ENCODE peak calls at places on chromosomes 3 and 15, in eight cellular contexts. One of them, this sample, is unnamed.

GRCh38 chr3:25448750-25449684 is 21.0 kb downstream of the RARB start:
- DNase-seq in lower leg skin: peak
- DNase-seq in Peyer's patch: peak
- DNase-seq in H1: no peak
- DNase-seq in heart left ventricle: peak
- DNase-seq in suprapubic skin: peak
- DNase-seq in adrenal gland: peak
- DNase-seq in esophagus squamous epithelium: no peak
- DNase-seq in this sample: no peak

GRCh38 chr15:91279481-91279880 is 179.4 kb downstream of the SV2B start:
- DNase-seq in heart left ventricle: no peak
- DNase-seq in suprapubic skin: no peak
- DNase-seq in H1: no peak
- DNase-seq in Peyer's patch: no peak
- DNase-seq in lower leg skin: no peak
- DNase-seq in adrenal gland: no peak
- DNase-seq in esophagus squamous epithelium: no peak
- DNase-seq in this sample: no peak

GRCh38 chr3:148757238-148757930 is 59.7 kb downstream of the AGTR1 start:
- DNase-seq in Peyer's patch: no peak
- DNase-seq in H1: no peak
- DNase-seq in adrenal gland: no peak
- DNase-seq in lower leg skin: no peak
- DNase-seq in esophagus squamous epithelium: no peak
- DNase-seq in heart left ventricle: no peak
- DNase-seq in suprapubic skin: no peak
- DNase-seq in this sample: no peak

GRCh38 chr3:171461087-171461917 is 1.1 kb upstream of the TNIK start:
- DNase-seq in heart left ventricle: no peak
- DNase-seq in H1: peak
- DNase-seq in Peyer's patch: no peak
- DNase-seq in esophagus squamous epithelium: no peak
- DNase-seq in adrenal gland: peak
- DNase-seq in suprapubic skin: no peak
- DNase-seq in lower leg skin: no peak
- DNase-seq in this sample: no peak

GRCh38 chr3:71724584-71725278 is 471 bp downstream of the EIF4E3 start:
- DNase-seq in lower leg skin: peak
- DNase-seq in suprapubic skin: no peak
- DNase-seq in heart left ventricle: peak
- DNase-seq in H1: peak
- DNase-seq in Peyer's patch: peak
- DNase-seq in adrenal gland: peak
- DNase-seq in esophagus squamous epithelium: no peak
- DNase-seq in this sample: no peak

GRCh38 chr3:184336484-184337230 is 743 bp upstream of the FAM131A start:
- DNase-seq in heart left ventricle: no peak
- DNase-seq in esophagus squamous epithelium: no peak
- DNase-seq in lower leg skin: peak
- DNase-seq in H1: peak
- DNase-seq in suprapubic skin: no peak
- DNase-seq in Peyer's patch: no peak
- DNase-seq in adrenal gland: no peak
- DNase-seq in this sample: no peak

GRCh38 chr3:187370051-187370450 is 1.9 kb downstream of the RTP4 start:
- DNase-seq in H1: no peak
- DNase-seq in Peyer's patch: no peak
- DNase-seq in suprapubic skin: no peak
- DNase-seq in lower leg skin: no peak
- DNase-seq in adrenal gland: no peak
- DNase-seq in esophagus squamous epithelium: no peak
- DNase-seq in heart left ventricle: no peak
- DNase-seq in this sample: no peak

GRCh38 chr15:70514236-70514635 is 249.1 kb downstream of the UACA start:
- DNase-seq in esophagus squamous epithelium: no peak
- DNase-seq in heart left ventricle: no peak
- DNase-seq in lower leg skin: no peak
- DNase-seq in adrenal gland: no peak
- DNase-seq in suprapubic skin: no peak
- DNase-seq in Peyer's patch: no peak
- DNase-seq in H1: no peak
- DNase-seq in this sample: no peak

GRCh38 chr3:41369838-41370237 is 170.5 kb downstream of the CTNNB1 start:
- DNase-seq in esophagus squamous epithelium: no peak
- DNase-seq in H1: no peak
- DNase-seq in Peyer's patch: no peak
- DNase-seq in heart left ventricle: no peak
- DNase-seq in lower leg skin: no peak
- DNase-seq in adrenal gland: no peak
- DNase-seq in suprapubic skin: no peak
- DNase-seq in this sample: no peak

DNA sequence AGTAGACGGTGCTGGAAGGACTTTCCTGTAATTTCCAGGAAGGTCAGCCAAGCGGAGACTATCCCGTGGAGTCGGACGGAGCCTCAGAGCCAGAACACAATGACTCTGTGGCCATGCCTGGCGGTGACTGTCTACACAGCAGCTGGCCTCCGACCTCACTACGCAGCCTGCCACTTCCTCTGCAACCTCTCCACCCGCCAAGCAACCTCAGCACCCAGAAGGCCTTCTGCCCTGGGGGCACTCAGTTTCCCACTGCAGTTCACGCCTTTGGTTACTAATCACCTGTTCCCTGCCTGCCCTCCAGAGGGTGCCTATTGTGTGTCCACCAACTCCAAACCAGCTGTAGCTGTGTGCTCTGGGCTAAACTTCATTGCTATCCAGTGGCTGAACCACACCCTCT is 44.0 kb downstream of the TM2D3 start:
- DNase-seq in adrenal gland: no peak
- DNase-seq in esophagus squamous epithelium: no peak
- DNase-seq in Peyer's patch: no peak
- DNase-seq in heart left ventricle: no peak
- DNase-seq in lower leg skin: no peak
- DNase-seq in H1: no peak
- DNase-seq in suprapubic skin: no peak
- DNase-seq in this sample: no peak
- TF ChIP-seq CTCF in adrenal gland: no peak
- TF ChIP-seq CTCF in esophagus squamous epithelium: no peak
- TF ChIP-seq CTCF in Peyer's patch: no peak
- TF ChIP-seq CTCF in heart left ventricle: no peak
- TF ChIP-seq CTCF in lower leg skin: no peak
- TF ChIP-seq CTCF in H1: peak
- TF ChIP-seq CTCF in suprapubic skin: no peak
- TF ChIP-seq CTCF in this sample: no peak

DNA sequence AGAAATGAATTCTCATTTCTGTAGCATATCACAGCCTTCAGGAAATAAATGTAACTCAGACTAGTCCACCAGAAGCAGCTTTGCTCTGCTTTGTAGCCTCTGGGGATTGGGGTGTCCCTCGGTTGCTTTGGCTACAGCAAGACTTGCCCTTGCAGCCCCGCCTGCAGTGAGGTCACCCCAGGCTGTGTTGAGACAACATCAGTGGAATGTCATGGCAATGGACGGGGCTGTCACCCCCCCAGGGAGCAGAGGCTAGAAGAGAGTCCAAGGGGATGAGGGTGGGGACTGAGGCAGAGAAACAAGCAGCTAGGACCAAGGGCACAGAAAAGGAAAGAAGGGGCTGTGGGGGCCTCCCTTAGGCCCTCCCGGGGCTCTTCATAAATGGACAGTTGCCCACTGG is 854 bp downstream of the CLEC3B start:
- DNase-seq in heart left ventricle: peak
- DNase-seq in Peyer's patch: no peak
- DNase-seq in H1: no peak
- DNase-seq in adrenal gland: peak
- DNase-seq in suprapubic skin: peak
- DNase-seq in esophagus squamous epithelium: no peak
- DNase-seq in lower leg skin: peak
- DNase-seq in this sample: no peak
- TF ChIP-seq POLR2A in heart left ventricle: no peak
- TF ChIP-seq POLR2A in Peyer's patch: no peak
- TF ChIP-seq POLR2A in H1: no peak
- TF ChIP-seq POLR2A in adrenal gland: no peak
- TF ChIP-seq POLR2A in suprapubic skin: no peak
- TF ChIP-seq POLR2A in esophagus squamous epithelium: no peak
- TF ChIP-seq POLR2A in lower leg skin: no peak
- TF ChIP-seq POLR2A in this sample: no peak

GRCh38 chr15:66908503-66909095 is 156.8 kb upstream of the SMAD3 start:
- DNase-seq in adrenal gland: peak
- DNase-seq in Peyer's patch: no peak
- DNase-seq in esophagus squamous epithelium: no peak
- DNase-seq in H1: no peak
- DNase-seq in heart left ventricle: no peak
- DNase-seq in lower leg skin: peak
- DNase-seq in suprapubic skin: peak
- DNase-seq in this sample: no peak
- TF ChIP-seq CTCF in adrenal gland: no peak
- TF ChIP-seq CTCF in Peyer's patch: no peak
- TF ChIP-seq CTCF in esophagus squamous epithelium: no peak
- TF ChIP-seq CTCF in H1: no peak
- TF ChIP-seq CTCF in heart left ventricle: no peak
- TF ChIP-seq CTCF in lower leg skin: no peak
- TF ChIP-seq CTCF in suprapubic skin: no peak
- TF ChIP-seq CTCF in this sample: no peak

GRCh38 chr3:143132246-143132980 is 12.8 kb downstream of the CHST2 start:
- DNase-seq in H1: no peak
- DNase-seq in Peyer's patch: no peak
- DNase-seq in adrenal gland: no peak
- DNase-seq in suprapubic skin: no peak
- DNase-seq in esophagus squamous epithelium: no peak
- DNase-seq in heart left ventricle: no peak
- DNase-seq in lower leg skin: no peak
- DNase-seq in this sample: no peak
- TF ChIP-seq POLR2A in H1: no peak
- TF ChIP-seq POLR2A in Peyer's patch: no peak
- TF ChIP-seq POLR2A in adrenal gland: no peak
- TF ChIP-seq POLR2A in suprapubic skin: no peak
- TF ChIP-seq POLR2A in esophagus squamous epithelium: no peak
- TF ChIP-seq POLR2A in heart left ventricle: no peak
- TF ChIP-seq POLR2A in lower leg skin: no peak
- TF ChIP-seq POLR2A in this sample: no peak

GRCh38 chr3:186108941-186109865 is at the start of gene ETV5:
- DNase-seq in adrenal gland: peak
- DNase-seq in lower leg skin: peak
- DNase-seq in heart left ventricle: peak
- DNase-seq in esophagus squamous epithelium: peak
- DNase-seq in Peyer's patch: peak
- DNase-seq in H1: peak
- DNase-seq in suprapubic skin: peak
- DNase-seq in this sample: peak

GRCh38 chr3:186107148-186108105 is 1.5 kb downstream of the ETV5 start:
- DNase-seq in heart left ventricle: peak
- DNase-seq in adrenal gland: peak
- DNase-seq in suprapubic skin: peak
- DNase-seq in H1: peak
- DNase-seq in Peyer's patch: peak
- DNase-seq in lower leg skin: peak
- DNase-seq in esophagus squamous epithelium: peak
- DNase-seq in this sample: no peak

GRCh38 chr3:186109897-186110803 is 1.3 kb upstream of the ETV5 start:
- DNase-seq in Peyer's patch: no peak
- DNase-seq in heart left ventricle: peak
- DNase-seq in adrenal gland: peak
- DNase-seq in lower leg skin: peak
- DNase-seq in esophagus squamous epithelium: no peak
- DNase-seq in suprapubic skin: peak
- DNase-seq in H1: peak
- DNase-seq in this sample: peak

GRCh38 chr3:186105543-186105942 is 3.3 kb downstream of the ETV5 start:
- DNase-seq in lower leg skin: no peak
- DNase-seq in esophagus squamous epithelium: no peak
- DNase-seq in H1: no peak
- DNase-seq in heart left ventricle: no peak
- DNase-seq in Peyer's patch: no peak
- DNase-seq in adrenal gland: no peak
- DNase-seq in suprapubic skin: no peak
- DNase-seq in this sample: no peak

GRCh38 chr3:186108106-186108940 is 566 bp downstream of the ETV5 start:
- DNase-seq in suprapubic skin: peak
- DNase-seq in lower leg skin: peak
- DNase-seq in Peyer's patch: peak
- DNase-seq in heart left ventricle: peak
- DNase-seq in H1: peak
- DNase-seq in adrenal gland: peak
- DNase-seq in esophagus squamous epithelium: no peak
- DNase-seq in this sample: no peak
- TF ChIP-seq CTCF in suprapubic skin: no peak
- TF ChIP-seq CTCF in lower leg skin: no peak
- TF ChIP-seq CTCF in Peyer's patch: no peak
- TF ChIP-seq CTCF in heart left ventricle: no peak
- TF ChIP-seq CTCF in H1: no peak
- TF ChIP-seq CTCF in adrenal gland: no peak
- TF ChIP-seq CTCF in esophagus squamous epithelium: no peak
- TF ChIP-seq CTCF in this sample: no peak

GRCh38 chr15:88635343-88635742 is 3.5 kb upstream of the ISG20 start:
- DNase-seq in suprapubic skin: no peak
- DNase-seq in lower leg skin: no peak
- DNase-seq in Peyer's patch: peak
- DNase-seq in heart left ventricle: no peak
- DNase-seq in H1: no peak
- DNase-seq in esophagus squamous epithelium: no peak
- DNase-seq in adrenal gland: no peak
- DNase-seq in this sample: no peak

GRCh38 chr15:88634449-88634848 is 4.4 kb upstream of the ISG20 start:
- DNase-seq in suprapubic skin: no peak
- DNase-seq in H1: no peak
- DNase-seq in Peyer's patch: no peak
- DNase-seq in lower leg skin: no peak
- DNase-seq in heart left ventricle: no peak
- DNase-seq in adrenal gland: no peak
- DNase-seq in esophagus squamous epithelium: no peak
- DNase-seq in this sample: no peak

GRCh38 chr15:88636654-88637053 is 2.2 kb upstream of the ISG20 start:
- DNase-seq in heart left ventricle: no peak
- DNase-seq in adrenal gland: no peak
- DNase-seq in lower leg skin: no peak
- DNase-seq in esophagus squamous epithelium: no peak
- DNase-seq in Peyer's patch: no peak
- DNase-seq in suprapubic skin: no peak
- DNase-seq in H1: no peak
- DNase-seq in this sample: no peak

GRCh38 chr15:88637436-88637835 is 1.4 kb upstream of the ISG20 start:
- DNase-seq in H1: no peak
- DNase-seq in suprapubic skin: no peak
- DNase-seq in esophagus squamous epithelium: no peak
- DNase-seq in lower leg skin: no peak
- DNase-seq in Peyer's patch: no peak
- DNase-seq in adrenal gland: no peak
- DNase-seq in heart left ventricle: no peak
- DNase-seq in this sample: no peak

DNA sequence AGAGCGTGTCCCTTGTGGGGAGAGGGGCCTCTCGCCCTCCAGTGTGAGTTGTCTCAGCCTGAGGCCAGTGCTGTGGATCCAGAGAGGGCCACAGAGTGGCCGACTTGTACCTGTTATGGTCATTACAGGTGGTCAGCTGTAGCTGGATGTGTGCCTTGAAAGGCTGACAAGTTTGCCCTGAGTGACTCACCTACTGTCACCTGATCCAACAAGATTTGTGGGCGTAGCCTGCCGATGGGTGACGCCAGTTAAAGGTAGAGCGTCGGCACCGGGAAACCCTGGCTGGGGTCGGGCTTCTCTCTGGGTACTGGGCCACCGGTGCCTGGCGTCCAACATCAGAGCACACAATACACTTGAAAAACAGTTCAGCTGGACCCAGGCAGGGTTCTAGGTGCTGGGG is 2.8 kb upstream of the ISG20 start:
- DNase-seq in adrenal gland: no peak
- DNase-seq in lower leg skin: no peak
- DNase-seq in Peyer's patch: peak
- DNase-seq in H1: peak
- DNase-seq in esophagus squamous epithelium: no peak
- DNase-seq in heart left ventricle: no peak
- DNase-seq in suprapubic skin: no peak
- DNase-seq in this sample: no peak
- TF ChIP-seq POLR2A in adrenal gland: no peak
- TF ChIP-seq POLR2A in lower leg skin: no peak
- TF ChIP-seq POLR2A in Peyer's patch: peak
- TF ChIP-seq POLR2A in H1: peak
- TF ChIP-seq POLR2A in esophagus squamous epithelium: no peak
- TF ChIP-seq POLR2A in heart left ventricle: no peak
- TF ChIP-seq POLR2A in suprapubic skin: no peak
- TF ChIP-seq POLR2A in this sample: no peak

This sample was measured in vagina.